ENCODE peak calls at places on chromosomes 1 and 21, in six cellular contexts. L is IMR-90, W is tibial nerve, E is brain microvascular endothelial cell, R is esophagus muscularis mucosa, M is epithelial cell of esophagus. F is an unnamed sample.

GRCh38 chr1:232579461-232579860 is 50.5 kb downstream of the SIPA1L2 start:
- DNase-seq in L (no peak), W (no peak), E (no peak), R (no peak), M (no peak), F (no peak)

GRCh38 chr1:223540485-223541106 is 124.9 kb downstream of the CAPN8 start:
- DNase-seq in L (no peak), W (no peak), E (no peak), R (no peak), M (no peak), F (no peak)

GRCh38 chr1:32557812-32558211 is 18.6 kb downstream of the ZBTB8A start:
- DNase-seq in L (no peak), W (no peak), E (no peak), R (no peak), M (no peak), F (no peak)

GRCh38 chr1:59477286-59477685 is 180.4 kb downstream of the FGGY start:
- DNase-seq in L (peak; percentile 49), W (no peak), E (peak; percentile 50), R (no peak), M (peak; percentile 50), F (no peak)

GRCh38 chr1:159239551-159240220 is 35.0 kb downstream of the ACKR1 start:
- DNase-seq in L (no peak), W (no peak), E (no peak), R (no peak), M (peak; percentile 39), F (peak; percentile 24)

GRCh38 chr1:46757256-46757955 is 38.5 kb upstream of the EFCAB14 start:
- DNase-seq in L (peak; percentile 3), W (no peak), E (no peak), R (no peak), M (peak; percentile 75), F (no peak)

GRCh38 chr1:237220243-237220642 is 178.3 kb downstream of the RYR2 start:
- DNase-seq in L (no peak), W (no peak), E (no peak), R (no peak), M (no peak), F (no peak)

GRCh38 chr1:21939650-21940374 is 2.7 kb upstream of the HSPG2 start:
- DNase-seq in L (peak; percentile 98), W (peak; percentile 82), E (peak; percentile 95), R (peak; percentile 96), M (peak; percentile 99), F (no peak)

GRCh38 chr1:111570781-111571181 is 48.8 kb upstream of the RAP1A start:
- DNase-seq in L (peak; percentile 35), W (no peak), E (no peak), R (peak; percentile 70), M (peak; percentile 33), F (peak; percentile 47)

GRCh38 chr1:202235003-202235660 is 41.5 kb downstream of the LGR6 start:
- DNase-seq in L (no peak), W (no peak), E (no peak), R (no peak), M (no peak), F (no peak)

GRCh38 chr1:87435484-87435883 is 106.8 kb downstream of the LMO4 start:
- DNase-seq in L (no peak), W (no peak), E (peak; percentile 11), R (no peak), M (peak; percentile 57), F (peak; percentile 47)

GRCh38 chr1:160781129-160781808 is 14.7 kb upstream of the LY9 start:
- DNase-seq in L (no peak), W (no peak), E (no peak), R (peak; percentile 91), M (peak; percentile 81), F (no peak)

GRCh38 chr1:159940006-159940620 is 5.3 kb downstream of the IGSF9 start:
- DNase-seq in L (no peak), W (no peak), E (no peak), R (no peak), M (no peak), F (no peak)

GRCh38 chr1:41545996-41546938 is 61.8 kb upstream of the EDN2 start:
- DNase-seq in L (no peak), W (no peak), E (no peak), R (no peak), M (no peak), F (no peak)

GRCh38 chr21:14120091-14120734 is 90.5 kb downstream of the LIPI start:
- DNase-seq in L (peak; percentile 8), W (no peak), E (no peak), R (no peak), M (peak; percentile 44), F (peak; percentile 16)

GRCh38 chr1:114610546-114611245 is 29.3 kb upstream of the BCAS2 start:
- DNase-seq in L (peak; percentile 58), W (no peak), E (peak; percentile 23), R (no peak), M (peak; percentile 98), F (no peak)

GRCh38 chr1:180260541-180260940 is 30.5 kb downstream of the LHX4 start:
- DNase-seq in L (no peak), W (no peak), E (no peak), R (no peak), M (no peak), F (no peak)

GRCh38 chr21:45613881-45614280 is 29.6 kb upstream of the PCBP3 start:
- DNase-seq in L (no peak), W (no peak), E (no peak), R (no peak), M (no peak), F (no peak)

GRCh38 chr21:45615145-45615711 is 28.3 kb upstream of the PCBP3 start:
- DNase-seq in L (peak; percentile 31), W (no peak), E (peak; percentile 63), R (no peak), M (no peak), F (peak; percentile 58)

GRCh38 chr21:45612096-45613019 is 31.2 kb upstream of the PCBP3 start:
- DNase-seq in L (peak; percentile 90), W (no peak), E (peak; percentile 84), R (no peak), M (no peak), F (no peak)

GRCh38 chr21:45611296-45611695 is 32.2 kb upstream of the PCBP3 start:
- DNase-seq in L (no peak), W (no peak), E (no peak), R (no peak), M (no peak), F (no peak)

DNA sequence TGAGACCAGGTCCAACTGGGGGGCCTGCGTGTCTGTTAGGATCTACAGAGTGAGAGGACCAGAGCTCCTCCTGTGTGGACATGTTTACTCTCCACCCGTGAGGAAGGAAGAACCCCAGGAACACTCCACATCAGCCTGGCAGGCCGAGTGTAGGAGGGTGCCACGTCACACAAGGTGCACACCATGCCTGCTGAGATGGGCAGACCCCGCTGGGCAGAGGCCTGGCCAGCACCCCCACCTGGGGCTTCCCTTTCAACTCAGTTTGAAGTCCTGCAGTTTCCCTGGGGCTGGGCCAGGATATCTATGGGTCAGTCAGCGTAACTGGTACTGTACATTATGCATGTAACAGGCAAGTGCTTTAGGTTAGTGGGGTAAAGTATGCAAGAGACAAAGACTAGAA is 30.1 kb upstream of the PCBP3 start:
- DNase-seq in L (no peak), W (no peak), E (no peak), R (no peak), M (no peak), F (no peak)
- TF ChIP-seq CTCF in L (no peak), W (no peak), E (no peak), R (no peak), M (no peak), F (no peak)

GRCh38 chr1:35637401-35637809 is 3.9 kb downstream of the PSMB2 start:
- DNase-seq in L (peak; percentile 62), W (no peak), E (no peak), R (no peak), M (peak; percentile 32), F (no peak)
- H3K4me3 ChIP-seq in L (peak overlapping the region; percentile 31), W (no peak overlapping the region), E (peak overlapping the region; percentile 47), R (peak overlapping the region; percentile 40), M (peak overlapping the region; percentile 17), F (peak overlapping the region; percentile 46)

GRCh38 chr1:246199086-246199485 is 308.0 kb downstream of the SMYD3 start:
- DNase-seq in L (no peak), W (no peak), E (no peak), R (no peak), M (peak; percentile 14), F (no peak)

GRCh38 chr1:246198141-246198820 is 308.8 kb downstream of the SMYD3 start:
- DNase-seq in L (no peak), W (no peak), E (no peak), R (no peak), M (no peak), F (no peak)

GRCh38 chr1:246200738-246201137 is 306.3 kb downstream of the SMYD3 start:
- DNase-seq in L (no peak), W (no peak), E (no peak), R (no peak), M (no peak), F (no peak)

GRCh38 chr1:246200225-246200624 is 306.9 kb downstream of the SMYD3 start:
- DNase-seq in L (peak; percentile 59), W (no peak), E (no peak), R (no peak), M (no peak), F (no peak)

DNA sequence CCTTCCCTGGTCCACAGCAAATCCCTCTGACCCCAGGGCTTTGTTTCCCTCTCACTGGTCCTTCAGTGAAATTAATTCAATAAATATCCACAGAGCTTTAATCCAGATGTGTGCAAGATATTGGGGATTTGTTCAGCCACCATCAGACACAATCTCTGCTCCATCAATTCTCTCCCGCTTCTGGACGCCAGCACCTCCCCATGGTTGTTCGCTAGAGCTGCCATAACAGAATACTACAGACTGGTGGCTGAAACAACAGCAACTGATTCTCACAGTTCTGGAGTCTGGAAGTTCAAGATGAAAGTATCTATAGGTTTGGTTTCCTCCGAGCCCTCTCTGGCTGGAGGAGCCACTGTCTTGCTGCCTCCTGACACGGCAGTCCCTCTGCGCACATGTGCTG is 303.9 kb downstream of the SMYD3 start:
- DNase-seq in L (no peak), W (no peak), E (no peak), R (no peak), M (no peak), F (no peak)
- TF ChIP-seq CTCF in L (no peak), W (no peak), E (no peak), R (no peak), M (no peak), F (no peak)

GRCh38 chr1:205594846-205595245 is 37.0 kb downstream of the ELK4 start:
- DNase-seq in L (no peak), W (no peak), E (no peak), R (peak; percentile 68), M (no peak), F (no peak)

GRCh38 chr1:205593532-205593931 is 38.3 kb downstream of the ELK4 start:
- DNase-seq in L (no peak), W (no peak), E (no peak), R (no peak), M (no peak), F (no peak)

GRCh38 chr1:205592443-205593003 is 39.3 kb downstream of the ELK4 start:
- DNase-seq in L (no peak), W (no peak), E (no peak), R (peak; percentile 83), M (no peak), F (no peak)

GRCh38 chr1:205595435-205595834 is 36.4 kb downstream of the ELK4 start:
- DNase-seq in L (no peak), W (no peak), E (no peak), R (no peak), M (no peak), F (peak; percentile 46)

DNA sequence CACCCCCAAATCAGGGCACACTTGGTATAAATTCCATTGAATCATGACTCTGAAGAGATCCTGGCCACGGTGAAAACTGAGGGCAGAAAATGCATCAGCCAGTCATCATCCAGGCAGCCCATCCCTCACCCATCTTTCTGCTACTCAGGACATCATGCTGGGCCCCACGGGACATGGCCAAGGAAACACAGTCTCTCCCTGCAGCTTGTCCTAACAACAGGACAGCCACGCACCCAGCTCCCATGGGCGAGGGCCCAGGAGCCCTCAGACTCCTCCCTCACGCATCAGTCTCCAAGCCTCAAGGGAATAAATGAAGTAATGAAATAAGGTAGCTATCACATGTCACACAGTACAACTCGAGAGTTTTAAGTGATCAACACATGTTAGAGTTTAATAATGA is 37.8 kb downstream of the ELK4 start:
- DNase-seq in L (no peak), W (no peak), E (no peak), R (peak; percentile 90), M (no peak), F (no peak)
- H3K4me3 ChIP-seq in L (no peak overlapping the region), W (no peak overlapping the region), E (no peak overlapping the region), R (no peak overlapping the region), M (no peak overlapping the region), F (no peak overlapping the region)